ENCODE peak calls at places on chromosomes 1 and 21, in seven cellular contexts. L, R, K, F, O, E and J are unnamed samples.

GRCh38 chr1:116763116-116763786 is 9.0 kb downstream of the CD2 start:
- ATAC-seq in E (no peak), F (no peak), K (no peak), O (no peak), L (peak; percentile 7), R (peak; percentile 40), J (no peak)

GRCh38 chr1:82485591-82486369 is 685.0 kb downstream of the ADGRL2 start:
- ATAC-seq in K (peak; percentile 72), L (no peak), F (no peak), R (no peak), E (no peak), O (no peak), J (peak; percentile 48)

GRCh38 chr1:154860154-154860870 is 9.8 kb downstream of the KCNN3 start:
- ATAC-seq in F (no peak), E (no peak), O (no peak), L (peak; percentile 54), K (no peak), R (peak; percentile 75), J (no peak)

GRCh38 chr1:164824542-164824941 is 265.6 kb downstream of the PBX1 start:
- ATAC-seq in R (no peak), F (no peak), L (no peak), E (no peak), O (no peak), K (no peak), J (no peak)

GRCh38 chr1:107198581-107198980 is 57.7 kb downstream of the NTNG1 start:
- ATAC-seq in O (no peak), F (no peak), K (peak; percentile 61), E (no peak), R (no peak), L (no peak), J (no peak)

GRCh38 chr1:98870959-98871903 is 133.4 kb downstream of the PLPPR5 start:
- ATAC-seq in F (no peak), R (peak; percentile 99), E (no peak), L (no peak), O (no peak), K (peak; percentile 19), J (no peak)

GRCh38 chr1:47214554-47214953 is 17.5 kb downstream of the TAL1 start:
- ATAC-seq in R (no peak), K (no peak), E (no peak), F (no peak), O (no peak), L (peak; percentile 4), J (no peak)

GRCh38 chr1:229199261-229199850 is 71.6 kb upstream of the RAB4A start:
- ATAC-seq in F (peak; percentile 45), R (no peak), L (peak; percentile 66), K (no peak), O (no peak), E (no peak), J (no peak)

GRCh38 chr1:153919879-153920852 is 2.6 kb downstream of the GATAD2B start:
- ATAC-seq in R (peak; percentile 2), K (no peak), L (peak; percentile 50), E (no peak), O (no peak), F (no peak), J (no peak)

GRCh38 chr1:195806060-195806459 is 802.2 kb downstream of the KCNT2 start:
- ATAC-seq in R (no peak), K (no peak), F (no peak), E (no peak), O (no peak), L (no peak), J (no peak)

GRCh38 chr1:222829868-222830267 is 15.0 kb downstream of the DISP1 start:
- ATAC-seq in E (peak; percentile 77), R (no peak), O (no peak), K (no peak), F (no peak), L (no peak), J (no peak)

GRCh38 chr1:119285482-119285881 is 83.1 kb upstream of the HAO2 start:
- ATAC-seq in L (no peak), K (peak; percentile 71), F (no peak), O (peak; percentile 54), R (no peak), E (peak; percentile 93), J (no peak)

GRCh38 chr1:35640380-35641232 is 720 bp downstream of the PSMB2 start:
- ATAC-seq in O (no peak), K (no peak), E (no peak), F (no peak), R (peak; percentile 3), L (peak; percentile 41), J (no peak)

GRCh38 chr1:962381-963350 is 2.3 kb downstream of the KLHL17 start:
- ATAC-seq in F (no peak), R (no peak), O (no peak), E (no peak), L (no peak), K (no peak), J (no peak)

GRCh38 chr1:181128592-181129497 is 40.3 kb downstream of the IER5 start:
- ATAC-seq in L (peak; percentile 63), K (peak; percentile 67), E (peak; percentile 72), R (peak; percentile 66), O (no peak), F (no peak), J (peak; percentile 43)

GRCh38 chr1:23661887-23662286 is 29.7 kb upstream of the RPL11 start:
- ATAC-seq in R (no peak), O (no peak), K (no peak), E (no peak), F (no peak), L (no peak), J (no peak)

GRCh38 chr21:36237441-36237840 is 80.8 kb downstream of the DOP1B start:
- ATAC-seq in R (no peak), E (no peak), F (no peak), O (no peak), L (no peak), K (no peak), J (no peak)

GRCh38 chr1:33420870-33421775 is 9.8 kb downstream of the PHC2 start:
- ATAC-seq in R (no peak), O (no peak), L (no peak), F (no peak), K (peak; percentile 72), E (peak; percentile 56), J (no peak)

GRCh38 chr1:220708929-220709801 is 19.0 kb downstream of the C1orf115 start:
- ATAC-seq in K (no peak), F (peak; percentile 27), O (no peak), R (peak; percentile 14), L (no peak), E (no peak), J (no peak)

GRCh38 chr1:90579212-90579802 is 137.8 kb downstream of the BARHL2 start:
- ATAC-seq in R (peak; percentile 85), O (peak; percentile 74), K (peak; percentile 53), E (peak; percentile 54), L (peak; percentile 84), F (peak; percentile 62), J (no peak)

GRCh38 chr1:226650236-226650841 is 88.7 kb downstream of the ITPKB start:
- ATAC-seq in F (no peak), R (no peak), E (no peak), L (peak; percentile 68), K (no peak), O (no peak), J (peak; percentile 21)

GRCh38 chr1:40056519-40057309 is 16.2 kb downstream of the CAP1 start:
- ATAC-seq in K (no peak), F (no peak), L (no peak), E (no peak), O (no peak), R (no peak), J (no peak)
- H3K4me1 ChIP-seq in K (peaks cover 71% of the 10 kb centered on the region), F (peaks cover 16% of the 10 kb centered on the region), L (peaks cover 80% of the 10 kb centered on the region), E (peaks cover 9% of the 10 kb centered on the region), O (peaks cover 18% of the 10 kb centered on the region), R (peaks cover 30% of the 10 kb centered on the region), J (peaks cover 26% of the 10 kb centered on the region)

DNA sequence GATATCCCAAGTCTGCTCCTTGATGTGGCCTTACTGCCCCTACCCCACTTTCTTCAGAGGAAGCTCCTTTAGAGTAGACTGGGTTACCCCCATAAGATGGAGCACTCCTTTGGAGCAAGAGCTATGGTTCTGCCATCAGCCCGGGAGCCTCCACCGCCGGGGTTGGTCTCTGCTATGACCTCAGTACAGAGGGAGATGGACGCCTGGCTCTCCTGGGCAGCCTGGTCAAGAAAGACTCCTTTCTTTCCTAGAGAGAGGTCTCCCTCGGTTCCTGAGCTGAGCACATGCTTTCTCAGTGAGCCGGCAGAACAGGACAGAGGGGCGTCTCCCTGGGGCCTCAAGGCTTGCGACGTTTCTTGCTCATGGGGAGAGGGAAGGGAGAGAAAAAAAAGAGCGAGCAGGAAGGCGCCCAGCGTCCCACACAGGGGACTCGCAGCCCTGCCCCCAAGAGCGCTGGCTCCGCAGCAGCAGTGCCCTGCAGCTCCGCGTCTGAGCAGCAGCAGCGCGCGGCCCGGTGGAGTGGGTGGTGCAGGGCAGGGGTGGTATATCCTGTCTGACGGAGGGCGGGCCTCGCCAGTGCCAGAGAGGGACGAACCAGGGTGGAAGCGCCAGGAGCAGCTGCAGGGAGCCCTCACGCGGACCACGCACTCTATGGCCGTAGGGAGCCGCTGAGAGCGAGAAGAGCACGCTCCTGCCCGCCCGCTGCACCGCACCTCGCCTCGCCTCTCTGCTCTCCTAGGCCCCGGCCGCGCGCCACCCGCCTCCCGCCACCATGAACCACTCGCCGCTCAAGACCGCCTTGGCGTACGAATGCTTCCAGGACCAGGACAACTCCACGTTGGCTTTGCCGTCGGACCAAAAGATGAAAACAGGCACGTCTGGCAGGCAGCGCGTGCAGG is at the start of gene PKP1:
- ATAC-seq in O (no peak), L (peak; percentile 47), R (peak; percentile 51), F (peak; percentile 69), K (peak; percentile 56), E (peak; percentile 90), J (peak; percentile 47)
- TF ChIP-seq POLR2A in O (no peak), L (no peak), R (no peak), F (no peak), K (no peak), E (no peak), J (no peak)

GRCh38 chr21:17796503-17796902 is 22.7 kb downstream of the C21orf91 start:
- ATAC-seq in L (no peak), R (no peak), K (no peak), F (no peak), E (no peak), O (no peak), J (no peak)
- H3K4me1 ChIP-seq in L (no peaks in the 10 kb centered on the region), R (peaks cover 23% of the 10 kb centered on the region), K (peaks cover 30% of the 10 kb centered on the region), F (no peaks in the 10 kb centered on the region), E (peaks cover 5% of the 10 kb centered on the region), O (peaks cover 5% of the 10 kb centered on the region), J (peaks cover 3% of the 10 kb centered on the region)

DNA sequence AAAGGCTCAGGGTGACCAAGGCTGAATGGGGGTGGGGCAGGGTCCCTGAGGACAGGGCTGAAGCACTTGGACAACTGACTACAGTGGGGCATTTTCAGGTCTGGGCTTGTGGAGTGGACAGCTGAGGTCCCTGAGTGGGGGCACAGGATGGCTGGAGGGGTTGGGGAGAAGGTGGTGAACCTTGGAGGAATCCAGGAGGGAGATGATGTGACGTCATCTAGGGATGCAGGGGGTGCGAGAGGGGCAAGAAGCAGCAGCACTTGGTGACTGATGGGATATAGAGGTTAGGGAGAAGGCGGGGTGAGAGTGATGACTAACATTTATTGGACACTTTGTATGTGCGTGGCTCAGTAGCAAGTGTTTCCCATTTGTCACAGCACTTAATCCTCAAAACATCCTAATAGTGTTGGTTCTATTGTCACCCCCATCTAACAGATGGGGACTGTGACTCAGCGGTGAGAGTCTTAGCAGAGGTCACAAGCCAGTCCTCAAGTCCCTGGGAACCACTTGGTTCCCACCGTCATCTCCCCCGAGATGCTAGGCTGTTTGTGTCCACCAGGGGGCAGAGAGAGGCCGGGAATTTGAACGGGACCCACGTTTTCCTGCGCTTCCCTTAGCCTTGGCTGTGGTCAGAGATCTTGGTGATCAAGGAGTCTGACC is 27.9 kb upstream of the BMP8B start:
- ATAC-seq in E (peak; percentile 95), K (peak; percentile 92), F (peak; percentile 88), O (peak; percentile 88), R (peak; percentile 79), L (peak; percentile 92), J (peak; percentile 83)
- TF ChIP-seq POLR2A in E (peak; percentile 25), K (no peak), F (no peak), O (no peak), R (no peak), L (no peak), J (no peak)